ENCODE peak calls at places on chromosome 11, in nine cellular contexts. R is stimulated activated CD4-positive, alpha-beta T cell treated with anti-CD3 and anti-CD28 coated beads, Interleukin-12 subunit alpha, Interleukin-12 subunit beta, amount 100 ng/mL, for 48 hours; E is dorsolateral prefrontal cortex; O is NCI-H524; N is Peyer's patch; W is T-helper 2 cell treated with Interferon-gamma antibody and Interleukin-4, amounts not matched to agents 5 μg/mL and 100 μg/mL, for 36 hours; L is left cardiac atrium; V is fibroblast of pulmonary artery; M is H54. X is an unnamed sample.

GRCh38 chr11:115926090-115926489 is 421.9 kb upstream of the CADM1 start:
- DNase-seq in E (no peak), R (no peak), M (no peak), O (no peak), N (no peak), L (no peak), V (no peak), W (no peak), X (no peak)

GRCh38 chr11:1220941-1221721 is 1.7 kb upstream of the MUC5B start:
- DNase-seq in V (no peak), O (peak), W (no peak), E (no peak), L (peak), R (no peak), N (no peak), M (no peak), X (no peak)

GRCh38 chr11:112310414-112310813 is 49.8 kb upstream of the PLET1 start:
- DNase-seq in R (no peak), N (no peak), E (no peak), O (no peak), L (no peak), V (peak), W (no peak), M (no peak), X (peak)

GRCh38 chr11:1349074-1349931 is 39.9 kb upstream of the TOLLIP start:
- DNase-seq in V (no peak), W (no peak), N (peak), R (no peak), L (no peak), M (no peak), O (no peak), E (no peak), X (no peak)

GRCh38 chr11:62694455-62695167 is 5.3 kb upstream of the LRRN4CL start:
- DNase-seq in N (peak), L (peak), E (peak), R (peak), V (peak), M (peak), W (peak), O (peak), X (peak)

GRCh38 chr11:62682518-62682917 is 3.6 kb upstream of the UBXN1 start:
- DNase-seq in O (no peak), E (no peak), M (no peak), R (no peak), L (no peak), W (no peak), N (no peak), V (no peak), X (no peak)

GRCh38 chr11:117657801-117658200 is 139.2 kb downstream of the DSCAML1 start:
- DNase-seq in R (no peak), O (peak), W (no peak), V (no peak), L (peak), M (no peak), N (no peak), E (peak), X (no peak)

GRCh38 chr11:128419012-128419767 is 168.2 kb downstream of the ETS1 start:
- DNase-seq in R (no peak), E (no peak), N (no peak), O (no peak), V (no peak), W (no peak), M (no peak), L (no peak), X (no peak)